ENCODE peak calls at places on chromosomes 4 and X, in seven cellular contexts. V is NCI-H1417; U is thyroid gland; I is stimulated activated CD4-positive, alpha-beta T cell treated with anti-CD3 and anti-CD28 coated beads, TNF-alpha, amount 100 ng/mL, for 4 hours; N is midbrain; G is substantia nigra; X is activated CD8-positive, alpha-beta memory T cell treated with anti-CD3 and anti-CD28 coated beads for 48 hours. D is an unnamed sample.

GRCh38 chrX:118702741-118703140 is 24.7 kb upstream of the IL13RA1 start:
- DNase-seq in V (no peak), U (no peak), I (no peak), N (no peak), G (no peak), X (no peak), D (no peak)

GRCh38 chrX:39204945-39205344 is 403.7 kb downstream of the MID1IP1 start:
- DNase-seq in V (no peak), U (no peak), I (no peak), N (no peak), G (no peak), X (no peak), D (no peak)

GRCh38 chr4:94929696-94930095 is 171.9 kb downstream of the BMPR1B start:
- DNase-seq in V (no peak), U (no peak), I (no peak), N (no peak), G (no peak), X (no peak), D (no peak)

GRCh38 chr4:182874946-182875345 is 42.2 kb downstream of the DCTD start:
- DNase-seq in V (no peak), U (no peak), I (no peak), N (no peak), G (no peak), X (no peak), D (no peak)

GRCh38 chr4:67762091-67762490 is 7.9 kb upstream of the GNRHR start:
- DNase-seq in V (no peak), U (no peak), I (no peak), N (no peak), G (no peak), X (no peak), D (no peak)

GRCh38 chr4:144674711-144675110 is 28.8 kb downstream of the HHIP start:
- DNase-seq in V (no peak), U (no peak), I (no peak), N (no peak), G (no peak), X (no peak), D (no peak)

GRCh38 chr4:93777081-93777460 is 51.5 kb upstream of the ATOH1 start:
- DNase-seq in V (no peak), U (no peak), I (no peak), N (no peak), G (no peak), X (no peak), D (no peak)

GRCh38 chr4:102342404-102343074 is 2.7 kb downstream of the SLC39A8 start:
- DNase-seq in V (peak), U (no peak), I (no peak), N (no peak), G (no peak), X (no peak), D (no peak)

GRCh38 chrX:139126493-139126892 is 404.0 kb upstream of the F9 start:
- DNase-seq in V (peak), U (peak), I (no peak), N (no peak), G (no peak), X (no peak), D (no peak)

GRCh38 chr4:142282870-142283431 is 563.1 kb downstream of the INPP4B start:
- DNase-seq in V (no peak), U (no peak), I (no peak), N (no peak), G (no peak), X (no peak), D (no peak)

GRCh38 chrX:130637591-130637990 is 235.8 kb downstream of the RBMX2 start:
- DNase-seq in V (no peak), U (no peak), I (no peak), N (no peak), G (no peak), X (no peak), D (no peak)

GRCh38 chr4:29970626-29971025 is 749.5 kb upstream of the PCDH7 start:
- DNase-seq in V (peak), U (no peak), I (no peak), N (no peak), G (no peak), X (no peak), D (no peak)

GRCh38 chr4:47914926-47915237 is 499 bp upstream of the NFXL1 start:
- DNase-seq in V (no peak), U (no peak), I (no peak), N (no peak), G (no peak), X (no peak), D (no peak)

GRCh38 chr4:146124023-146124680 is 51.4 kb upstream of the LSM6 start:
- DNase-seq in V (no peak), U (no peak), I (no peak), N (no peak), G (no peak), X (no peak), D (no peak)

D was measured in esophagus squamous epithelium.